ENCODE peak calls at places on chromosomes 4 and X, in six cellular contexts. E is endodermal cell, H is left ventricle myocardium inferior, O is sigmoid colon, Z is GM23338, M is kidney. K is an unnamed sample.

GRCh38 chr4:87938746-87939145 is 36.8 kb upstream of the SPP1 start:
- DNase-seq in E (no peak), H (no peak), O (no peak), Z (no peak), M (no peak), K (no peak)

GRCh38 chrX:16786791-16787735 is 797 bp downstream of the TXLNG start:
- DNase-seq in E (peak), H (no peak), O (peak), Z (peak), M (peak), K (no peak)

GRCh38 chr4:147786031-147786430 is 54.1 kb downstream of the ARHGAP10 start:
- DNase-seq in E (no peak), H (no peak), O (no peak), Z (no peak), M (no peak), K (no peak)

GRCh38 chr4:87574996-87575395 is 33.3 kb upstream of the DSPP start:
- DNase-seq in E (no peak), H (no peak), O (no peak), Z (no peak), M (no peak), K (no peak)

GRCh38 chrX:119647552-119648420 is 41.6 kb upstream of the NKRF start:
- DNase-seq in E (no peak), H (no peak), O (no peak), Z (no peak), M (peak), K (peak)

GRCh38 chr4:119286377-119287002 is 35.4 kb downstream of the FABP2 start:
- DNase-seq in E (no peak), H (no peak), O (no peak), Z (peak), M (no peak), K (no peak)

GRCh38 chr4:44232262-44232661 is 216.3 kb downstream of the KCTD8 start:
- DNase-seq in E (no peak), H (no peak), O (no peak), Z (peak), M (no peak), K (no peak)

GRCh38 chr4:99473131-99473530 is 37.7 kb upstream of the C4orf17 start:
- DNase-seq in E (no peak), H (no peak), O (no peak), Z (no peak), M (no peak), K (no peak)

GRCh38 chr4:182338731-182339130 is 95.5 kb downstream of the TENM3 start:
- DNase-seq in E (no peak), H (no peak), O (no peak), Z (no peak), M (no peak), K (no peak)

GRCh38 chrX:20139966-20140365 is 1.7 kb downstream of the EIF1AX start:
- DNase-seq in E (no peak), H (no peak), O (no peak), Z (no peak), M (no peak), K (no peak)

GRCh38 chr4:41620594-41621256 is 82.8 kb downstream of the LIMCH1 start:
- DNase-seq in E (peak), H (no peak), O (no peak), Z (peak), M (no peak), K (no peak)

GRCh38 chr4:114613579-114613978 is 15.0 kb downstream of the UGT8 start:
- DNase-seq in E (no peak), H (no peak), O (no peak), Z (peak), M (no peak), K (no peak)

GRCh38 chr4:72909461-72909860 is 160.1 kb downstream of the COX18 start:
- DNase-seq in E (peak), H (no peak), O (no peak), Z (peak), M (no peak), K (no peak)

GRCh38 chrX:20802036-20802435 is 535.3 kb upstream of the RPS6KA3 start:
- DNase-seq in E (no peak), H (no peak), O (no peak), Z (no peak), M (no peak), K (no peak)

GRCh38 chrX:47232803-47233332 is at the start of gene USP11:
- DNase-seq in E (peak), H (no peak), O (peak), Z (peak), M (peak), K (peak)

GRCh38 chr4:169051936-169052335 is 41.9 kb upstream of the CBR4 start:
- DNase-seq in E (no peak), H (no peak), O (no peak), Z (no peak), M (no peak), K (no peak)

GRCh38 chr4:54091637-54092404 is 8.1 kb upstream of the GSX2 start:
- DNase-seq in E (peak), H (peak), O (peak), Z (peak), M (peak), K (peak)

GRCh38 chr4:137664416-137664815 is 132.1 kb upstream of the PCDH18 start:
- DNase-seq in E (no peak), H (no peak), O (no peak), Z (no peak), M (no peak), K (no peak)

GRCh38 chrX:152913354-152913753 is 15.5 kb downstream of the ZNF185 start:
- DNase-seq in E (no peak), H (no peak), O (no peak), Z (no peak), M (no peak), K (no peak)

GRCh38 chr4:151822331-151822730 is 61.5 kb upstream of the GATB start:
- DNase-seq in E (no peak), H (no peak), O (no peak), Z (no peak), M (no peak), K (no peak)

GRCh38 chr4:47668256-47668655 is 169.6 kb downstream of the CORIN start:
- DNase-seq in E (no peak), H (no peak), O (no peak), Z (no peak), M (no peak), K (no peak)

GRCh38 chr4:124941267-124941666 is 228.7 kb upstream of the ANKRD50 start:
- DNase-seq in E (no peak), H (no peak), O (no peak), Z (no peak), M (no peak), K (no peak)

GRCh38 chrX:38666909-38667308 is 105.6 kb downstream of the TSPAN7 start:
- DNase-seq in E (no peak), H (no peak), O (no peak), Z (no peak), M (no peak), K (no peak)

GRCh38 chr4:126772662-126773061 is 860.1 kb upstream of the INTU start:
- DNase-seq in E (no peak), H (no peak), O (no peak), Z (no peak), M (no peak), K (no peak)

GRCh38 chr4:36165256-36166005 is 78.9 kb downstream of the ARAP2 start:
- DNase-seq in E (no peak), H (no peak), O (no peak), Z (no peak), M (no peak), K (no peak)

GRCh38 chr4:77990456-77990855 is 66.7 kb upstream of the FRAS1 start:
- DNase-seq in E (no peak), H (no peak), O (no peak), Z (no peak), M (no peak), K (no peak)

GRCh38 chrX:146278381-146278780 is 460.8 kb downstream of the SLITRK2 start:
- DNase-seq in E (peak), H (no peak), O (no peak), Z (peak), M (no peak), K (no peak)

GRCh38 chr4:179751669-179752068 is 2309.4 kb upstream of the AGA start:
- DNase-seq in E (no peak), H (no peak), O (no peak), Z (no peak), M (no peak), K (no peak)

GRCh38 chr4:182143822-182144620 is 99.2 kb upstream of the TENM3 start:
- DNase-seq in E (peak), H (no peak), O (no peak), Z (peak), M (peak), K (no peak)

GRCh38 chr4:4680758-4681157 is 138.9 kb upstream of the STX18 start:
- DNase-seq in E (no peak), H (no peak), O (no peak), Z (no peak), M (no peak), K (no peak)

GRCh38 chr4:4680243-4680642 is 138.4 kb upstream of the STX18 start:
- DNase-seq in E (no peak), H (no peak), O (no peak), Z (no peak), M (no peak), K (no peak)

GRCh38 chr4:4675636-4676035 is 133.8 kb upstream of the STX18 start:
- DNase-seq in E (no peak), H (no peak), O (peak), Z (no peak), M (no peak), K (no peak)

GRCh38 chr4:4675051-4675581 is 133.3 kb upstream of the STX18 start:
- DNase-seq in E (no peak), H (no peak), O (peak), Z (no peak), M (no peak), K (no peak)

GRCh38 chr4:4677825-4678522 is 136.1 kb upstream of the STX18 start:
- DNase-seq in E (peak), H (no peak), O (no peak), Z (peak), M (no peak), K (no peak)
- TF ChIP-seq CTCF in E (peak), H (peak), O (no peak), Z (peak), M (peak), K (peak)

DNA sequence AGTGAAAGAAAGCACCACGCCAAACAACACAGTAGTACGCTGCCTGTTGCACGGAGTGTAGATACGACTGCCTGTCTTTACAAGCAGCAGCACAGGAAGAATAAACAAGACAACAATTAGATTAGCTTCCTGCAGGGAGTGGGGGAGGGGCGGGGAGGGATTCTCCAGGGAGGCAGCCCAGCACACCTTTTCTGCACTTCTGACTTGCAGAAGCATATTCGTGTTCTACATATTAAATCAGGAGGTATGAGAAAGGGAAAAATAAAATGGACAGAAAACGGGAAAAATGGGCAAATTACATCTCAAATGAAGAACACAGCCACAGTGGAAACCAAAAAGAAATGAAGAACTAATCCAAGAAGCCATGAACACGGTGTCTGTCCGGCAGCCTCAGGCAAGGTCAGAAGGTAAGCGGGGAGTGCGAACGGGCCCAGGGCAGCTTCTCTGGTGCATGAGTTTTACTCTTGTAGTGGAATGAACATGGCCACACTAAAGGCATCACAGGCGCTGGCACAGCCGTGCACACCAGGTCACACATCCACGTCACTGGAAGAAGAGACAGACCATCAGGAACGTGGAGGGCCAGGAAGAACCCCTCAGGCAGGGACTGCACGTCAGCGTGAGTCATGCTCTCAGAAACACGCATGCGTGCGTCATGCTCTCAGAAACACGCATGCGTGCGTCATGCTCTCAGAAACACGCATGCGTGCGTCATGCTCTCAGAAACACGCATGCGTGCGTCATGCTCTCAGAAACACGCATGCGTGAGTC is 20.1 kb upstream of the ADRA2C start:
- DNase-seq in E (peak), H (no peak), O (no peak), Z (no peak), M (no peak), K (no peak)
- H3K4me3 ChIP-seq in E (peak), H (no peak), O (no peak), Z (peak), M (no peak), K (no peak)

GRCh38 chr4:31015123-31015522 is 295.0 kb downstream of the PCDH7 start:
- DNase-seq in E (no peak), H (no peak), O (no peak), Z (no peak), M (no peak), K (no peak)
- TF ChIP-seq CTCF in E (no peak), H (no peak), O (no peak), Z (no peak), M (no peak), K (no peak)

DNA sequence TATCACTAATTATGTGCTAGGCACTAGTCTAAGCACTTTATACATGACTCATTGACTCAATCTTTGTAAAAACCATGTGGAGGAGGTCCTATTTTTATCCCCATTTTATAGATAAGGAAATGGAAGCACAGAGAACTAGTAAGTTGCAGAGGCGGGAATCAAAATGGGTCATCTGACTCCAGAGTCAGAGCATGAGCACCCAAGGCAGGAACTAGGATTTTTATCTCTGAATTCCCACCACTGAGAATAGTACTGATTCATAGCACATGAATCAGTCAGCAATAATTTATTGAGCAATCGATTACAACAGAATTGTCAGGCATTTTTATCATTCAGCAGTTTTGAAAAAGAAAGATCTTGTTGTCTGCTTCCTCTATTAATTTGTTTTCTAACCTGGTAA is 19.3 kb downstream of the SCARB2 start:
- DNase-seq in E (no peak), H (no peak), O (no peak), Z (no peak), M (no peak), K (no peak)
- H3K4me3 ChIP-seq in E (no peak), H (no peak), O (no peak), Z (no peak), M (no peak), K (no peak)

DNA sequence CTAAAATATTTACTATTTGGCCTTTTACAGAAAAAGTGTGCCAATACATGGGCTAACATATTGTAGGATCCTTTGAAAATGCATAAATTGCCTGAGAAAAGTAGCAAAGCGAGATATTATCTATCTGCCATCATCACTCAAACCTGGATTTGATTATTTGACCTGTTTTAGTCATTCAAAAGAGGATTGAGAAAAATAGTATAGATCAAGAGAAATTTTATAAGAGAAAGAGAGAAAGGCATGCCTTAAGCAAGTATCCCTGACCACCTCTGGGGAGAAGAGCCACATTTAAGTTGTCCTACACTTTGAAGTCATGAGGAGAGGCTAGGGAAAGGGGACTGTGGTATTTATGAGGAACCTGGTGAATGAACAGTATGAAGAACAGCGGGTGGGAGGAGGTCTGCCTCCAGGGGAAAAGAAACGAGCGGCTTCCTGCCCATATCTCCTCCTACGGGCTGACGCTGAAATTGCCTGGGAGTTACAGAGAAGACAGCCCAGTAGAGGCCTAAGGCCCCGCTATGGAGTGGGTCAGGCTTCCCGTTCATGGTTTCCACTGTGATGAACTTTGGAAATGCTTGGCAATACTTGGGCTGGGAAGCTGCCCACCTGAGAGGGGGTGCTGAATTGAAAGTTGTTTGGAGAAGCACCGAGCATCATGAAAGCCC is 106.8 kb upstream of the ACSL4 start:
- DNase-seq in E (peak), H (peak), O (peak), Z (peak), M (no peak), K (no peak)
- TF ChIP-seq CTCF in E (peak), H (no peak), O (no peak), Z (peak), M (no peak), K (peak)

GRCh38 chr4:40265910-40266274 is 69.1 kb downstream of the RHOH start:
- DNase-seq in E (no peak), H (no peak), O (no peak), Z (no peak), M (no peak), K (no peak)
- H3K4me3 ChIP-seq in E (no peak), H (no peak), O (no peak), Z (no peak), M (no peak), K (no peak)